ENCODE peak calls at places on chromosomes 16 and 17, in ten cellular contexts. X is lower leg skin; U is stimulated activated CD8-positive, alpha-beta memory T cell treated with anti-CD3 and anti-CD28 coated beads, Interleukin-15, amount 100 ng/mL, for 24 hours; O is activated T-cell treated with anti-CD3 and anti-CD28 coated beads, Interleukin-2, amount 50 U/mL, for 72 hours; D is AG08396; K is central memory CD8-positive, alpha-beta T cell; C is OCI-M1; T is naive thymus-derived CD8-positive, alpha-beta T cell; J is neural crest cell; F is breast epithelium. A is an unnamed sample.

GRCh38 chr17:78716292-78716691 is 65.8 kb downstream of the CYTH1 start:
- DNase-seq in T (no peak), C (no peak), O (no peak), F (no peak), K (no peak), D (no peak), U (no peak), X (no peak), J (no peak), A (no peak)

GRCh38 chr16:70253291-70254094 is 1.8 kb upstream of the EXOSC6 start:
- DNase-seq in F (no peak), D (peak), T (no peak), C (peak), O (peak), X (no peak), J (peak), K (no peak), U (no peak), A (no peak)

GRCh38 chr16:49756971-49757743 is 98.8 kb downstream of the ZNF423 start:
- DNase-seq in F (no peak), X (no peak), C (no peak), J (no peak), U (no peak), O (no peak), D (no peak), T (no peak), K (no peak), A (no peak)

GRCh38 chr16:85182286-85182685 is 70.0 kb upstream of the CIBAR2 start:
- DNase-seq in D (no peak), F (no peak), U (no peak), K (no peak), X (no peak), J (no peak), O (no peak), C (no peak), T (no peak), A (no peak)

GRCh38 chr16:8567355-8568230 is 22.7 kb downstream of the TMEM114 start:
- DNase-seq in U (peak), F (peak), T (peak), C (peak), X (peak), D (peak), J (peak), O (peak), K (peak), A (peak)

GRCh38 chr16:70658921-70659320 is 12.6 kb downstream of the IL34 start:
- DNase-seq in K (no peak), D (no peak), C (no peak), F (no peak), O (no peak), T (no peak), X (no peak), U (no peak), J (no peak), A (peak)

GRCh38 chr16:68936729-68937631 is 93.6 kb downstream of the TANGO6 start:
- DNase-seq in C (peak), O (no peak), D (peak), X (peak), F (no peak), K (no peak), U (no peak), J (no peak), T (no peak), A (no peak)

GRCh38 chr16:88920618-88921602 is 54.5 kb upstream of the PABPN1L start:
- DNase-seq in K (no peak), X (peak), C (no peak), D (peak), O (no peak), J (no peak), T (no peak), U (no peak), F (no peak), A (peak)

GRCh38 chr17:48494335-48494734 is 36.5 kb downstream of the HOXB1 start:
- DNase-seq in X (no peak), T (no peak), C (no peak), U (no peak), J (no peak), K (no peak), F (no peak), D (peak), O (no peak), A (no peak)

GRCh38 chr16:23729503-23730424 is 16.7 kb upstream of the ERN2 start:
- DNase-seq in K (no peak), U (no peak), C (peak), T (no peak), X (no peak), O (no peak), D (peak), F (no peak), J (no peak), A (no peak)

GRCh38 chr17:32495347-32496253 is 8.8 kb downstream of the CDK5R1 start:
- DNase-seq in J (no peak), F (no peak), O (peak), U (no peak), D (peak), X (no peak), T (peak), C (no peak), K (no peak), A (peak)

GRCh38 chr16:78200623-78201096 is 101.2 kb downstream of the WWOX start:
- DNase-seq in C (no peak), F (no peak), U (no peak), T (no peak), K (no peak), X (no peak), O (no peak), D (no peak), J (no peak), A (no peak)

GRCh38 chr17:80047176-80047575 is 10.7 kb downstream of the CCDC40 start:
- DNase-seq in T (no peak), U (no peak), C (no peak), J (no peak), F (peak), D (no peak), K (no peak), X (no peak), O (no peak), A (no peak)

GRCh38 chr17:27602721-27603445 is 28.1 kb upstream of the LGALS9 start:
- DNase-seq in U (peak), F (peak), T (peak), D (peak), J (peak), X (peak), K (peak), C (peak), O (peak), A (peak)

GRCh38 chr16:4775005-4775404 is 8.0 kb upstream of the ZNF500 start:
- DNase-seq in F (no peak), C (no peak), U (no peak), T (no peak), X (no peak), J (no peak), K (no peak), D (no peak), O (no peak), A (no peak)

GRCh38 chr17:3867606-3868005 is 21.6 kb upstream of the NCBP3 start:
- DNase-seq in D (no peak), X (no peak), O (no peak), T (no peak), F (no peak), K (no peak), C (no peak), J (no peak), U (no peak), A (no peak)

GRCh38 chr16:12016166-12016947 is 39.8 kb downstream of the SNX29 start:
- DNase-seq in O (no peak), J (no peak), C (no peak), T (no peak), D (no peak), F (no peak), X (no peak), K (no peak), U (no peak), A (no peak)

GRCh38 chr16:75244844-75245758 is 6.3 kb downstream of the BCAR1 start:
- DNase-seq in X (peak), K (no peak), T (no peak), O (no peak), F (peak), U (no peak), D (peak), C (no peak), J (no peak), A (peak)

GRCh38 chr17:57284984-57285646 is 28.8 kb downstream of the MSI2 start:
- DNase-seq in J (no peak), D (no peak), U (no peak), T (no peak), F (no peak), K (no peak), O (peak), X (no peak), C (peak), A (no peak)

GRCh38 chr16:70399326-70399725 is 39.6 kb downstream of the ST3GAL2 start:
- DNase-seq in T (no peak), X (no peak), F (no peak), D (no peak), K (no peak), J (no peak), U (no peak), O (no peak), C (no peak), A (no peak)

GRCh38 chr16:15576960-15577958 is 65.7 kb downstream of the MARF1 start:
- DNase-seq in D (no peak), U (no peak), C (peak), F (peak), K (no peak), O (no peak), J (no peak), T (no peak), X (no peak), A (no peak)

GRCh38 chr16:87541882-87542234 is 49.0 kb upstream of the ZCCHC14 start:
- DNase-seq in F (no peak), U (no peak), C (no peak), J (no peak), T (no peak), D (no peak), O (no peak), K (no peak), X (no peak), A (no peak)

GRCh38 chr16:87233928-87234327 is 83.3 kb downstream of the C16orf95 start:
- DNase-seq in J (no peak), T (no peak), F (no peak), D (peak), C (no peak), X (no peak), K (no peak), U (no peak), O (no peak), A (no peak)

GRCh38 chr16:68806422-68806821 is 36.9 kb upstream of the TANGO6 start:
- DNase-seq in K (no peak), F (no peak), J (no peak), X (no peak), O (no peak), C (no peak), D (no peak), U (no peak), T (no peak), A (no peak)

GRCh38 chr17:7982666-7983065 is 19.7 kb upstream of the GUCY2D start:
- DNase-seq in K (no peak), F (no peak), U (no peak), D (no peak), T (no peak), J (no peak), O (no peak), X (no peak), C (peak), A (peak)

GRCh38 chr17:68972119-68972704 is 17.0 kb upstream of the ABCA8 start:
- DNase-seq in C (peak), O (no peak), D (peak), F (no peak), U (no peak), J (peak), K (no peak), T (no peak), X (no peak), A (no peak)

A was measured in sigmoid colon.